ENCODE peak calls at places on chromosomes 5 and 9, in six cellular contexts. M is left cardiac atrium; P is CD8-positive, alpha-beta T cell; A is activated CD8-positive, alpha-beta T cell treated with anti-CD3 and anti-CD28 coated beads, Interleukin-2, amount 10 ng/mL, durations not matched to agents 7 days and 5 days; W is Right ventricle myocardium inferior; N is Right ventricle myocardium superior. Q is an unnamed sample.

GRCh38 chr9:126893079-126893478 is 21.5 kb upstream of the RALGPS1 start:
- ATAC-seq in M (no peak), P (no peak), A (no peak), W (no peak), N (no peak), Q (no peak)

GRCh38 chr5:140607031-140607430 is 25.9 kb downstream of the CD14 start:
- ATAC-seq in M (no peak), P (no peak), A (no peak), W (no peak), N (no peak), Q (no peak)

GRCh38 chr5:126103872-126104271 is 319.3 kb upstream of the GRAMD2B start:
- ATAC-seq in M (no peak), P (no peak), A (no peak), W (no peak), N (no peak), Q (no peak)

GRCh38 chr9:126614088-126614454 is 343 bp downstream of the LMX1B start:
- ATAC-seq in M (no peak), P (no peak), A (no peak), W (no peak), N (no peak), Q (no peak)

GRCh38 chr5:111262153-111262552 is 38.0 kb downstream of the CAMK4 start:
- ATAC-seq in M (no peak), P (no peak), A (no peak), W (no peak), N (no peak), Q (no peak)

GRCh38 chr9:78973906-78974305 is 597.9 kb upstream of the TLE4 start:
- ATAC-seq in M (no peak), P (no peak), A (no peak), W (no peak), N (no peak), Q (peak; percentile 71)

GRCh38 chr9:99628843-99629242 is 192.8 kb upstream of the NR4A3 start:
- ATAC-seq in M (no peak), P (no peak), A (no peak), W (no peak), N (no peak), Q (no peak)

GRCh38 chr5:96626956-96627355 is 35.2 kb upstream of the CAST start:
- ATAC-seq in M (no peak), P (no peak), A (no peak), W (no peak), N (no peak), Q (peak; percentile 48)

GRCh38 chr9:2849943-2850342 is 6.0 kb upstream of the PUM3 start:
- ATAC-seq in M (no peak), P (peak; percentile 59), A (peak; percentile 51), W (no peak), N (no peak), Q (no peak)

GRCh38 chr9:76629205-76629990 is 134.8 kb upstream of the PCA3 start:
- ATAC-seq in M (no peak), P (no peak), A (peak; percentile 70), W (no peak), N (no peak), Q (no peak)

Q was measured in SK-N-SH treated with all-trans-retinoic acid at 6 μM for 48 hours.